ENCODE peak calls at places on chromosomes 11 and 22, in five cellular contexts. H, M, J, P and U are unnamed samples.
A peak's percentile ranks its signal among the peaks of the same experiment; 100 is the strongest.

GRCh38 chr11:128373011-128373410 is 214.3 kb downstream of the ETS1 start:
- DNase-seq in P (no peak), M (no peak), J (no peak), H (no peak), U (no peak)

GRCh38 chr22:26464312-26464711 is 19.3 kb downstream of the HPS4 start:
- DNase-seq in H (no peak), P (no peak), M (peak; percentile 21), J (no peak), U (peak; percentile 21)

GRCh38 chr22:43389227-43389836 is 22.5 kb upstream of the MPPED1 start:
- DNase-seq in M (no peak), J (no peak), H (no peak), P (no peak), U (no peak)

GRCh38 chr11:25247336-25247735 is 750.5 kb downstream of the LUZP2 start:
- DNase-seq in H (no peak), J (no peak), M (no peak), P (no peak), U (no peak)

GRCh38 chr11:6273188-6273587 is 13.6 kb downstream of the CCKBR start:
- DNase-seq in P (no peak), J (no peak), M (no peak), H (no peak), U (no peak)

GRCh38 chr22:25365491-25366261 is 146.2 kb downstream of the CRYBB2 start:
- DNase-seq in M (no peak), P (peak; percentile 82), J (no peak), H (no peak), U (no peak)

GRCh38 chr11:67571443-67571842 is 12.2 kb upstream of the GSTP1 start:
- DNase-seq in J (no peak), M (no peak), P (no peak), H (no peak), U (no peak)

GRCh38 chr22:40176921-40177737 is 596 bp upstream of the TNRC6B start:
- DNase-seq in J (peak; percentile 74), P (peak; percentile 72), M (peak; percentile 68), H (peak; percentile 64), U (no peak)

GRCh38 chr11:130144129-130144528 is 15.5 kb upstream of the ST14 start:
- DNase-seq in P (no peak), J (no peak), H (no peak), M (no peak), U (no peak)

GRCh38 chr11:34564406-34564805 is 50.8 kb upstream of the ELF5 start:
- DNase-seq in P (no peak), H (peak; percentile 37), M (no peak), J (peak; percentile 98), U (no peak)

GRCh38 chr11:130583866-130584265 is 135.4 kb downstream of the ADAMTS15 start:
- DNase-seq in P (no peak), H (no peak), M (no peak), J (no peak), U (no peak)

GRCh38 chr11:62671272-62671603 is 235 bp upstream of the UQCC3 start:
- DNase-seq in P (peak; percentile 57), H (peak; percentile 28), M (no peak), J (no peak), U (no peak)
- H3K4me3 ChIP-seq in P (peak overlapping the region; percentile 70), H (peak overlapping the region; percentile 85), M (peak overlapping the region; percentile 80), J (peak overlapping the region; percentile 79), U (peak overlapping the region; percentile 78)

GRCh38 chr11:72239296-72239848 is 4.6 kb downstream of the PHOX2A start:
- DNase-seq in J (no peak), H (no peak), M (no peak), P (peak; percentile 87), U (no peak)

GRCh38 chr11:72238040-72238450 is 5.9 kb downstream of the PHOX2A start:
- DNase-seq in M (peak; percentile 62), J (peak; percentile 46), P (peak; percentile 87), H (peak; percentile 52), U (no peak)

GRCh38 chr11:72239849-72240460 is 4.0 kb downstream of the PHOX2A start:
- DNase-seq in M (peak; percentile 55), P (peak; percentile 89), H (no peak), J (no peak), U (no peak)

GRCh38 chr11:72237112-72237931 is 6.7 kb downstream of the PHOX2A start:
- DNase-seq in J (no peak), P (no peak), H (no peak), M (no peak), U (no peak)

GRCh38 chr11:72238492-72239295 is 5.3 kb downstream of the PHOX2A start:
- DNase-seq in P (no peak), J (no peak), M (no peak), H (no peak), U (no peak)
- TF ChIP-seq CTCF in P (peak; percentile 16), J (peak; percentile 16), M (no peak), H (no peak), U (no peak)

GRCh38 chr11:839875-840617 is 2.3 kb downstream of the POLR2L start:
- DNase-seq in J (no peak), P (no peak), M (no peak), H (no peak), U (no peak)

GRCh38 chr11:837990-838307 is 4.4 kb downstream of the POLR2L start:
- DNase-seq in H (no peak), J (no peak), M (no peak), P (no peak), U (no peak)

GRCh38 chr11:839280-839623 is 3.1 kb downstream of the POLR2L start:
- DNase-seq in P (no peak), M (no peak), J (no peak), H (no peak), U (no peak)

GRCh38 chr11:837189-837989 is 4.6 kb downstream of the CD151 start:
- DNase-seq in J (no peak), M (no peak), H (no peak), P (no peak), U (no peak)

DNA sequence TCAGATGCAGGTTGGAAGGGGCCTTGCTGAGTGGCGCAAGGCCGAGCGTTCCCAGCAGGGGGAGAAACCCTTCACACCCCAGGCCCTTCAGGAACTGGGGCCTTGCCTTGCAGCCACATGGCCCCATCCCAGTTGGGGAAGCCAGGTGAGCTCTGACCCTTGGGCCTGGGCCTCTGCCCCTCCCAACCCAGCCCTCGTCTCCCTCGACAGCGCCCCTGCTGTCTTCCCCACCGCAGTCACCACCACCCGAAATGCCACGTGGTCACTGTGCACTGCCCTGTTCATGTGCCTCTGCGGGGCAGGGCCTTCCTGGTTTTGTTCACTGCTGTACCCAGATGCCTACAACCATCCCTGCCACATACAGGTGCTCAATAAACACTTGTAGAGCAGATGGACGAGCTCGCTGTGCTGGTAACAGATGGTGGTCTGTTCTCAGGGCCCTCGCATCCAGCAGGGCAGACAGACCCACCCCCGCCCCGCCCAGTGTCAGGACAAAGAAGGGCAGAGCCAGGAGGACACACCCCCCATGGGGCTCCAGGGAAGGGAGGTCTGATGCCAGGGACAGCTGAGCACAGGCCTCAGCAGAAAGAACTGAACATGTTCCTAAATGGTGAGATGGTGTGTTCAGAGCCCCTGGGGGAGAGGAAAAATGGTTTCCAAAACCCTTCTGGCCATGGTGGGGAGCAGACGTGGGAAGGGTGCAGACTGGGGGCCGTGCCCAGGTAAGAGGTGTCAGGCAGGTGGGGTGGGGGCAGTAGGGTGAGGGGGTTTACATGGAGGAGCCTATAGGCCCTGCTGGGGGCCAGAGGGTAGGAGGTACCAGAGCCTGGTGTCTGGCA is 3.7 kb downstream of the POLR2L start:
- DNase-seq in J (no peak), H (no peak), M (no peak), P (no peak), U (no peak)
- H3K36me3 ChIP-seq in J (no peaks in the 10 kb centered on the region), H (peaks cover 50% of the 10 kb centered on the region), M (no peaks in the 10 kb centered on the region), P (peaks cover 54% of the 10 kb centered on the region), U (peaks cover 46% of the 10 kb centered on the region)

GRCh38 chr11:111707039-111707690 is 59.0 kb downstream of the PPP2R1B start:
- DNase-seq in J (peak; percentile 28), M (peak; percentile 88), P (no peak), H (peak; percentile 77), U (peak; percentile 65)
- H3K4me3 ChIP-seq in J (no peak overlapping the region), M (no peak overlapping the region), P (no peak overlapping the region), H (no peak overlapping the region), U (no peak overlapping the region)

DNA sequence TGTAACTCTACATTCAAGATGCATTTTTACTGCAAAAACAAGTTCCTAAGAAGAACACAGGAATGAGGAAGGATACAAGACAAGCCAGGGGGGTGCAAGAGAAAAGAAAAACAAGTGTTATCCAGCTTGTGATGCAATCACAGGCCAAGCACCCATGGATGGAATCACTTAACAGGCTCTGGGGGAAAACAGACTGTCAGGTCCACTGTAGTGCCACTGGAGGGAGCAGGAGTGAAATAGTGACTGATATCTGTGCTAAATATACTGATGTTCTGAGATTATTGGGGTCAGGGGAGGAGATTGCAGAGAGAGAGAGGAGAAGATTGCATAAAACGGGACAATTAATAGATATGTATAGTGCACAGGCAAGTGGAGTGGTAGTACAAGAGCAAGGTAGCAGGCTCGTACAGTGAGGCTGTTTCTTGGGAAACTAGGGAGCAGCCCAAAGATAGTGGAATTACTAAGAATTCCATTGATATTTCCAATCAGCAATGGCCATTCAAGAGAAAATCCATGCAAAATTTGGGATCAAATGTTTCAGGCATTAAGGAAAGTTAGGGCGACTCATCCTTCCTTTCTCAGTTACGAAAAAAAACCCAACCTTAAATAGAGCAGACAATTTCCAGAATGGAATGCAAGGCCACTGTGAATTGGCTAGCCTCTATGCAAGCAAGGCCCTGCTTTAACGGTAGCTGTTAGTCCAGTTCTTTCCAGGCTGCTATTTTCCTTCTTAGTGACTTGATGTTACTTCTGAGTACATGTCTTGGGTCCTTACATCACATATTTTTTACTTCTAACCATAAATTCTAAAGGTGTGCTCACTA is 52.2 kb upstream of the CEP126 start:
- DNase-seq in M (peak; percentile 15), P (no peak), J (peak; percentile 43), H (peak; percentile 84), U (no peak)
- TF ChIP-seq CTCF in M (no peak), P (peak; percentile 22), J (peak; percentile 57), H (peak; percentile 81), U (peak; percentile 64)

DNA sequence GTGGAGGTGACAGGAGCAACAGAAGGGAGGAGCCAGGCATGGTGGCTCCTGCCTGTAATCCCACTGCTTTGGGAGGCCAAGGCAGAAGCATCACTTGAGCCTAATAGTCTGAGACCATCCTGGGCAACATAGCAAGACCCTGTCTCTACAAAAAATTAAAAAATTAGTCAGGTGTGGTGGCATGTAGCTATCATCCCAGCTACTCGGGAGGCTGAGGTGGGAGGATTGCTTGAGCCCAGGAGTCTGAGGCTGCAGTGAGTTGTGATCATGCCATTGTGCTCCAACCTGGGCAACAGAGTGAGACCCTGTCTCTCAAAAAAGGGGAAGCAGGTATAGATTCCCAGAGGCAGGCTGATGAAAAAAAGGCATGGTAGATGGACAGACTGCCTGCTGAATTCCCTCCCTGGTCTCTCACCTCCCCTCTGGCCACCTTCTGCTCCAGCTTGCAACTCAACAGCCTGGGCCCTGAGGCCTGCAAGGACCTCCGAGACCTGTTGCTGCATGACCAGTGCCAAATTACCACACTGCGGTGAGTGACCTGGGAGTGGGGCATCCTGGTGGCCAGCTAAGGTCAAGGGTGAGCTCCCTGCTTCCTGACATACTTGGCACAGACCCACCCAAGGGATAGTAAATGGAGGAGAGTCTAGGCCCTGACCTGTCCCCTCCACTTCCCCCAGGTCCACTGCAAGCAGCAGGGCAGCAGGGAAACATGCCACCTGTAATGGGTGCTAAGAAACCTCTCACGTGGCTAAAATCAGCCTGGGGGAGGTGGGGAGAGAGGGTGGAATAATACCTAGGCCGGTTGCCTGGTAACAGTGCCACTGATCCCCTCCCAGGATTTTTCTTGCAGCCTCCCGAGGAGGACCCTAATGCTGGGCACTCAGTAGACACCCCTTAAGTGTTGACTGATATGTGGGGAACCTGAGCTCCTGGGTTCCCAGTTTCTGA is 4.3 kb upstream of the NHERF4 start:
- DNase-seq in H (no peak), J (no peak), M (no peak), P (peak; percentile 3), U (no peak)
- H3K36me3 ChIP-seq in H (no peaks in the 10 kb centered on the region), J (no peaks in the 10 kb centered on the region), M (no peaks in the 10 kb centered on the region), P (peaks cover 48% of the 10 kb centered on the region), U (peaks cover 10% of the 10 kb centered on the region)